ENCODE peak calls at places on chromosome 19, in six cellular contexts. One of them, this sample, is unnamed.

GRCh38 chr19:18428837-18429674 is 8.9 kb downstream of the ISYNA1 start:
- DNase-seq in stomach: peak; percentile 70
- DNase-seq in ovary: peak; percentile 93
- DNase-seq in SK-N-SH: peak; percentile 95
- DNase-seq in K562: peak; percentile 85
- DNase-seq in tibial nerve: no peak
- DNase-seq in this sample: peak; percentile 96

GRCh38 chr19:32719611-32720059 is at the start of gene TDRD12:
- DNase-seq in tibial nerve: no peak
- DNase-seq in K562: no peak
- DNase-seq in ovary: no peak
- DNase-seq in SK-N-SH: peak; percentile 42
- DNase-seq in stomach: no peak
- DNase-seq in this sample: peak; percentile 82

GRCh38 chr19:51329411-51329810 is 12.5 kb downstream of the VSIG10L start:
- DNase-seq in ovary: no peak
- DNase-seq in tibial nerve: no peak
- DNase-seq in stomach: no peak
- DNase-seq in SK-N-SH: no peak
- DNase-seq in K562: no peak
- DNase-seq in this sample: no peak

GRCh38 chr19:35299523-35300339 is 7.8 kb downstream of the MAG start:
- DNase-seq in stomach: no peak
- DNase-seq in ovary: no peak
- DNase-seq in K562: peak; percentile 99
- DNase-seq in SK-N-SH: peak; percentile 83
- DNase-seq in tibial nerve: no peak
- DNase-seq in this sample: no peak

GRCh38 chr19:58575183-58576041 is 2.3 kb upstream of the MZF1 start:
- DNase-seq in stomach: peak; percentile 87
- DNase-seq in ovary: peak; percentile 95
- DNase-seq in SK-N-SH: peak; percentile 89
- DNase-seq in tibial nerve: peak; percentile 76
- DNase-seq in K562: peak; percentile 87
- DNase-seq in this sample: peak; percentile 96

GRCh38 chr19:53308339-53308811 is 25.2 kb upstream of the ZNF845 start:
- DNase-seq in tibial nerve: no peak
- DNase-seq in SK-N-SH: peak; percentile 85
- DNase-seq in K562: peak; percentile 49
- DNase-seq in stomach: no peak
- DNase-seq in ovary: peak; percentile 61
- DNase-seq in this sample: peak; percentile 73

GRCh38 chr19:54608792-54609191 is 15.4 kb downstream of the LILRA1 start:
- DNase-seq in ovary: no peak
- DNase-seq in tibial nerve: no peak
- DNase-seq in K562: no peak
- DNase-seq in SK-N-SH: no peak
- DNase-seq in stomach: peak; percentile 23
- DNase-seq in this sample: no peak

GRCh38 chr19:19937403-19937802 is 36.7 kb downstream of the ZNF93 start:
- DNase-seq in ovary: no peak
- DNase-seq in SK-N-SH: no peak
- DNase-seq in tibial nerve: no peak
- DNase-seq in K562: no peak
- DNase-seq in stomach: no peak
- DNase-seq in this sample: no peak

GRCh38 chr19:32676186-32676894 is 692 bp downstream of the RGS9BP start:
- DNase-seq in tibial nerve: no peak
- DNase-seq in K562: no peak
- DNase-seq in stomach: peak; percentile 28
- DNase-seq in SK-N-SH: peak; percentile 55
- DNase-seq in ovary: peak; percentile 44
- DNase-seq in this sample: peak; percentile 90

GRCh38 chr19:45097776-45098520 is 5.0 kb downstream of the PPP1R37 start:
- DNase-seq in ovary: peak; percentile 49
- DNase-seq in stomach: peak; percentile 51
- DNase-seq in K562: peak; percentile 68
- DNase-seq in SK-N-SH: no peak
- DNase-seq in tibial nerve: no peak
- DNase-seq in this sample: peak; percentile 68

GRCh38 chr19:44648536-44649370 is 5.0 kb downstream of the PVR start:
- DNase-seq in SK-N-SH: no peak
- DNase-seq in stomach: no peak
- DNase-seq in K562: no peak
- DNase-seq in tibial nerve: no peak
- DNase-seq in ovary: no peak
- DNase-seq in this sample: peak; percentile 28

GRCh38 chr19:18006895-18007604 is 920 bp upstream of the ARRDC2 start:
- DNase-seq in K562: peak; percentile 79
- DNase-seq in stomach: peak; percentile 87
- DNase-seq in ovary: peak; percentile 90
- DNase-seq in tibial nerve: peak; percentile 76
- DNase-seq in SK-N-SH: peak; percentile 92
- DNase-seq in this sample: peak; percentile 98

GRCh38 chr19:46718157-46718933 is 1.4 kb upstream of the PRKD2 start:
- DNase-seq in ovary: no peak
- DNase-seq in K562: no peak
- DNase-seq in tibial nerve: no peak
- DNase-seq in stomach: peak; percentile 45
- DNase-seq in SK-N-SH: no peak
- DNase-seq in this sample: peak; percentile 71

GRCh38 chr19:5949792-5950305 is 28.1 kb downstream of the RANBP3 start:
- DNase-seq in ovary: no peak
- DNase-seq in tibial nerve: no peak
- DNase-seq in SK-N-SH: no peak
- DNase-seq in stomach: peak; percentile 76
- DNase-seq in K562: no peak
- DNase-seq in this sample: peak; percentile 90

GRCh38 chr19:44955500-44956439 is 590 bp downstream of the CLPTM1 start:
- DNase-seq in SK-N-SH: no peak
- DNase-seq in tibial nerve: no peak
- DNase-seq in K562: no peak
- DNase-seq in stomach: no peak
- DNase-seq in ovary: no peak
- DNase-seq in this sample: no peak

GRCh38 chr19:45117167-45117594 is 24.2 kb downstream of the PPP1R37 start:
- DNase-seq in K562: peak; percentile 51
- DNase-seq in tibial nerve: no peak
- DNase-seq in SK-N-SH: no peak
- DNase-seq in ovary: no peak
- DNase-seq in stomach: no peak
- DNase-seq in this sample: peak; percentile 35

GRCh38 chr19:51359294-51359693 is 6.9 kb downstream of the ETFB start:
- DNase-seq in K562: no peak
- DNase-seq in stomach: no peak
- DNase-seq in SK-N-SH: no peak
- DNase-seq in tibial nerve: no peak
- DNase-seq in ovary: no peak
- DNase-seq in this sample: no peak

GRCh38 chr19:41700381-41701195 is 7.8 kb upstream of the CEACAM5 start:
- DNase-seq in tibial nerve: no peak
- DNase-seq in SK-N-SH: no peak
- DNase-seq in stomach: peak; percentile 16
- DNase-seq in ovary: no peak
- DNase-seq in K562: no peak
- DNase-seq in this sample: no peak

GRCh38 chr19:41697198-41697855 is 9.3 kb upstream of the CEACAM7 start:
- DNase-seq in tibial nerve: no peak
- DNase-seq in stomach: peak; percentile 11
- DNase-seq in SK-N-SH: no peak
- DNase-seq in K562: no peak
- DNase-seq in ovary: no peak
- DNase-seq in this sample: no peak

GRCh38 chr19:41699968-41700323 is 8.5 kb upstream of the CEACAM5 start:
- DNase-seq in stomach: peak; percentile 7
- DNase-seq in K562: no peak
- DNase-seq in tibial nerve: no peak
- DNase-seq in SK-N-SH: no peak
- DNase-seq in ovary: no peak
- DNase-seq in this sample: no peak

GRCh38 chr19:41698746-41699230 is 9.6 kb upstream of the CEACAM5 start:
- DNase-seq in ovary: no peak
- DNase-seq in stomach: peak; percentile 4
- DNase-seq in tibial nerve: no peak
- DNase-seq in SK-N-SH: no peak
- DNase-seq in K562: no peak
- DNase-seq in this sample: no peak

DNA sequence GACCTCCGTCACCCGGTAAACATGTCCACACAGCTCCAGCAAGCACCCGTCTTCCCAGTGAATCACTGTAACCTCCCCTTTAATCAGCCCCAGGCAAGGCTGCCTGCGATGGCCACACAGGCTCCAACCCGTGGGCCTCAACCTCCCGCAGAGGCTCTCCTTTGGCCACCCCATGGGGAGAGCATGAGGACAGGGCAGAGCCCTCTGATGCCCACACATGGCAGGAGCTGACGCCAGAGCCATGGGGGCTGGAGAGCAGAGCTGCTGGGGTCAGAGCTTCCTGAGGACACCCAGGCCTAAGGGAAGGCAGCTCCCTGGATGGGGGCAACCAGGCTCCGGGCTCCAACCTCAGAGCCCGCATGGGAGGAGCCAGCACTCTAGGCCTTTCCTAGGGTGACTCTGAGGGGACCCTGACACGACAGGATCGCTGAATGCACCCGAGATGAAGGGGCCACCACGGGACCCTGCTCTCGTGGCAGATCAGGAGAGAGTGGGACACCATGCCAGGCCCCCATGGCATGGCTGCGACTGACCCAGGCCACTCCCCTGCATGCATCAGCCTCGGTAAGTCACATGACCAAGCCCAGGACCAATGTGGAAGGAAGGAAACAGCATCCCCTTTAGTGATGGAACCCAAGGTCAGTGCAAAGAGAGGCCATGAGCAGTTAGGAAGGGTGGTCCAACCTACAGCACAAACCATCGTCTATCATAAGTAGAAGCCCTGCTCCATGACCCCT is 9.0 kb upstream of the CEACAM5 start:
- DNase-seq in stomach: peak; percentile 21
- DNase-seq in ovary: no peak
- DNase-seq in SK-N-SH: no peak
- DNase-seq in K562: no peak
- DNase-seq in tibial nerve: no peak
- DNase-seq in this sample: no peak
- TF ChIP-seq EP300 in stomach: no peak
- TF ChIP-seq EP300 in ovary: no peak
- TF ChIP-seq EP300 in SK-N-SH: no peak
- TF ChIP-seq EP300 in K562: no peak
- TF ChIP-seq EP300 in tibial nerve: no peak
- TF ChIP-seq EP300 in this sample: no peak

DNA sequence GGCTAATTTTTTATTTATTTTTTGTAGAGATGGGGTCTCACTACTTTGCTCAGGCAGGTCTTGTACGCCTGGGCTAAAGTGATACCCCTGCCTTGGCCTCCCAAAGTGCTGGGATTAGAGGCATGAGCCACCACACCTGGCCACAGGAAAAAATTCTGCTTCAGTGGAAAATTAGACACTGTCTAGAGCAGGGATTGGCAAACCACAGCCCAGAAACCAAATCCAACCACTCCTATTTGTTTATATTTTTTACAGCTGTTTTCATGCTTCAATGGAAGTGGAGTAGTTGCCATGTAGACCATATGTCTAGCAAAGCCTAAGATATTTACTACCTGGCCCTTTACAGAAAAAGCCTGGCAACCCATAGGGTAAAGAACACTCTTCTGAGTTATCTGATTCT is 123.7 kb upstream of the MRI1 start:
- DNase-seq in ovary: no peak
- DNase-seq in K562: no peak
- DNase-seq in SK-N-SH: no peak
- DNase-seq in stomach: no peak
- DNase-seq in tibial nerve: no peak
- DNase-seq in this sample: no peak
- TF ChIP-seq EP300 in ovary: no peak
- TF ChIP-seq EP300 in K562: no peak
- TF ChIP-seq EP300 in SK-N-SH: no peak
- TF ChIP-seq EP300 in stomach: no peak
- TF ChIP-seq EP300 in tibial nerve: no peak
- TF ChIP-seq EP300 in this sample: no peak

GRCh38 chr19:42219812-42220750 is at the start of gene ZNF526:
- DNase-seq in ovary: peak; percentile 98
- DNase-seq in SK-N-SH: peak; percentile 99
- DNase-seq in tibial nerve: peak; percentile 93
- DNase-seq in stomach: peak; percentile 98
- DNase-seq in K562: peak; percentile 98
- DNase-seq in this sample: peak; percentile 98
- TF ChIP-seq EP300 in ovary: no peak
- TF ChIP-seq EP300 in SK-N-SH: peak; percentile 18
- TF ChIP-seq EP300 in tibial nerve: peak; percentile 96
- TF ChIP-seq EP300 in stomach: no peak
- TF ChIP-seq EP300 in K562: peak; percentile 3
- TF ChIP-seq EP300 in this sample: no peak

GRCh38 chr19:10929402-10929794 is 787 bp downstream of the TIMM29 start:
- DNase-seq in K562: peak; percentile 20
- DNase-seq in stomach: no peak
- DNase-seq in ovary: no peak
- DNase-seq in SK-N-SH: no peak
- DNase-seq in tibial nerve: no peak
- DNase-seq in this sample: no peak

GRCh38 chr19:10923503-10924076 is 4.8 kb downstream of the YIPF2 start:
- DNase-seq in stomach: no peak
- DNase-seq in ovary: no peak
- DNase-seq in K562: peak; percentile 4
- DNase-seq in tibial nerve: no peak
- DNase-seq in SK-N-SH: no peak
- DNase-seq in this sample: peak; percentile 77

GRCh38 chr19:10924597-10924996 is 3.8 kb downstream of the YIPF2 start:
- DNase-seq in ovary: no peak
- DNase-seq in tibial nerve: no peak
- DNase-seq in SK-N-SH: no peak
- DNase-seq in K562: peak; percentile 13
- DNase-seq in stomach: no peak
- DNase-seq in this sample: peak; percentile 48

GRCh38 chr19:10927691-10928562 is 512 bp downstream of the YIPF2 start:
- DNase-seq in stomach: no peak
- DNase-seq in ovary: no peak
- DNase-seq in tibial nerve: no peak
- DNase-seq in K562: peak; percentile 74
- DNase-seq in SK-N-SH: no peak
- DNase-seq in this sample: no peak

DNA sequence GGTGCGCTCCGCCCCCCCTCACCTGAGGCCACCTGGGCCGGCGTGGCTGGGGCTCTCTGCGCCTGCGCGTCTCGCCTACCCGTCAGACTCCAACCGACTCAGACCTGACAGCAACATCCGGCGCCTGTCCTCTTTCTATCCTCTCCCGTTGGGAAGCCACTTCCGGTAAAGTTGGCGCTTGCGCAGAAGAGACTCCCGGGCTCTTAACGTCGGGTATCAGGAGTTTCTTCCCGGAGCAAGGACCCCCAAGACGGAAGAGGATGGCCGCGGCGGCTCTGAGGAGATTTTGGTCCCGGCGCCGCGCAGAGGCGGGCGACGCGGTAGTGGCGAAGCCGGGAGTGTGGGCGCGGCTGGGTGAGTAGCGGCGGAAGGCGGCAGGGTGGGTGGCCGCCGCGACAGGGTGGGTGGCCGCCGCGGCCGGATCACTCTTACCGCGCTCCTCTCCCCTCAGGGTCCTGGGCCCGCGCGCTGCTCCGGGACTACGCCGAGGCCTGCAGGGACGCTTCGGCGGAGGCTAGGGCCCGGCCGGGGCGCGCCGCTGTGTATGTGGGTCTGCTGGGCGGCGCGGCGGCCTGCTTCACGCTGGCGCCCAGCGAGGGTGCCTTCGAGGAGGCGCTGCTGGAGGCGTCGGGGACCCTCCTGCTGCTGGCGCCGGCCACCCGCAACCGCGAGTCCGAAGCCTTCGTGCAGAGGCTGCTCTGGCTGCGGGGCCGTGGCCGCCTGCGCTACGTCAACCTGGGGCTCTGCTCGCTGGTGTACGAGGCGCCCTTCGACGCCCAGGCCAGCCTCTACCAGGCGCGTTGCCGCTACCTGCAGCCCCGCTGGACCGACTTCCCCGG is at the start of the genes TIMM29 and YIPF2:
- DNase-seq in stomach: peak; percentile 98
- DNase-seq in ovary: peak; percentile 97
- DNase-seq in tibial nerve: peak; percentile 88
- DNase-seq in SK-N-SH: peak; percentile 98
- DNase-seq in K562: peak; percentile 94
- DNase-seq in this sample: peak; percentile 97
- TF ChIP-seq EP300 in stomach: no peak
- TF ChIP-seq EP300 in ovary: no peak
- TF ChIP-seq EP300 in tibial nerve: peak; percentile 91
- TF ChIP-seq EP300 in SK-N-SH: no peak
- TF ChIP-seq EP300 in K562: peak; percentile 84
- TF ChIP-seq EP300 in this sample: no peak